ENCODE peak calls at places on chromosomes 7 and 10, in ten cellular contexts. One of them, this sample, is unnamed.

GRCh38 chr7:145168427-145168826 is 332.6 kb upstream of the TPK1 start:
- DNase-seq in body of pancreas: no peak
- DNase-seq in PC-3: no peak
- DNase-seq in iPS DF 6.9: no peak
- DNase-seq in adrenal gland: no peak
- DNase-seq in IMR-90: no peak
- DNase-seq in tibial artery: no peak
- DNase-seq in OCI-LY7: no peak
- DNase-seq in heart right ventricle: no peak
- DNase-seq in astrocyte: no peak
- DNase-seq in this sample: no peak

GRCh38 chr7:75869776-75870379 is 9.0 kb upstream of the RHBDD2 start:
- DNase-seq in body of pancreas: no peak
- DNase-seq in PC-3: peak; percentile 60
- DNase-seq in iPS DF 6.9: no peak
- DNase-seq in adrenal gland: no peak
- DNase-seq in IMR-90: no peak
- DNase-seq in tibial artery: no peak
- DNase-seq in OCI-LY7: no peak
- DNase-seq in heart right ventricle: no peak
- DNase-seq in astrocyte: peak; percentile 79
- DNase-seq in this sample: no peak

GRCh38 chr10:102627446-102628293 is 16.6 kb upstream of the TRIM8 start:
- DNase-seq in body of pancreas: peak; percentile 50
- DNase-seq in PC-3: peak; percentile 25
- DNase-seq in iPS DF 6.9: no peak
- DNase-seq in adrenal gland: no peak
- DNase-seq in IMR-90: peak; percentile 78
- DNase-seq in tibial artery: no peak
- DNase-seq in OCI-LY7: no peak
- DNase-seq in heart right ventricle: peak; percentile 55
- DNase-seq in astrocyte: peak; percentile 57
- DNase-seq in this sample: no peak

GRCh38 chr7:96182424-96183158 is 139.3 kb downstream of the SLC25A13 start:
- DNase-seq in body of pancreas: no peak
- DNase-seq in PC-3: no peak
- DNase-seq in iPS DF 6.9: no peak
- DNase-seq in adrenal gland: peak; percentile 4
- DNase-seq in IMR-90: no peak
- DNase-seq in tibial artery: no peak
- DNase-seq in OCI-LY7: no peak
- DNase-seq in heart right ventricle: no peak
- DNase-seq in astrocyte: no peak
- DNase-seq in this sample: no peak

GRCh38 chr10:71268247-71268691 is 50.8 kb upstream of the SLC29A3 start:
- DNase-seq in body of pancreas: no peak
- DNase-seq in PC-3: no peak
- DNase-seq in iPS DF 6.9: no peak
- DNase-seq in adrenal gland: peak; percentile 26
- DNase-seq in IMR-90: peak; percentile 63
- DNase-seq in tibial artery: no peak
- DNase-seq in OCI-LY7: no peak
- DNase-seq in heart right ventricle: no peak
- DNase-seq in astrocyte: peak; percentile 39
- DNase-seq in this sample: no peak

GRCh38 chr10:536371-536925 is 153.0 kb downstream of the DIP2C start:
- DNase-seq in body of pancreas: no peak
- DNase-seq in PC-3: no peak
- DNase-seq in iPS DF 6.9: no peak
- DNase-seq in adrenal gland: no peak
- DNase-seq in IMR-90: peak; percentile 71
- DNase-seq in tibial artery: no peak
- DNase-seq in OCI-LY7: no peak
- DNase-seq in heart right ventricle: no peak
- DNase-seq in astrocyte: peak; percentile 64
- DNase-seq in this sample: no peak

GRCh38 chr7:141537906-141538305 is 13.3 kb upstream of the AGK start:
- DNase-seq in body of pancreas: no peak
- DNase-seq in PC-3: peak; percentile 37
- DNase-seq in iPS DF 6.9: no peak
- DNase-seq in adrenal gland: no peak
- DNase-seq in IMR-90: no peak
- DNase-seq in tibial artery: no peak
- DNase-seq in OCI-LY7: no peak
- DNase-seq in heart right ventricle: no peak
- DNase-seq in astrocyte: no peak
- DNase-seq in this sample: no peak

GRCh38 chr10:71920540-71921318 is 43.5 kb upstream of the CHST3 start:
- DNase-seq in body of pancreas: no peak
- DNase-seq in PC-3: peak; percentile 63
- DNase-seq in iPS DF 6.9: no peak
- DNase-seq in adrenal gland: no peak
- DNase-seq in IMR-90: no peak
- DNase-seq in tibial artery: no peak
- DNase-seq in OCI-LY7: no peak
- DNase-seq in heart right ventricle: no peak
- DNase-seq in astrocyte: peak; percentile 11
- DNase-seq in this sample: no peak

GRCh38 chr7:14806886-14807285 is 95.7 kb downstream of the DGKB start:
- DNase-seq in body of pancreas: no peak
- DNase-seq in PC-3: no peak
- DNase-seq in iPS DF 6.9: no peak
- DNase-seq in adrenal gland: no peak
- DNase-seq in IMR-90: peak; percentile 3
- DNase-seq in tibial artery: no peak
- DNase-seq in OCI-LY7: no peak
- DNase-seq in heart right ventricle: no peak
- DNase-seq in astrocyte: peak; percentile 29
- DNase-seq in this sample: no peak

GRCh38 chr10:71696635-71697326 is 22.8 kb downstream of the C10orf105 start:
- DNase-seq in body of pancreas: peak; percentile 66
- DNase-seq in PC-3: peak; percentile 47
- DNase-seq in iPS DF 6.9: peak; percentile 55
- DNase-seq in adrenal gland: peak; percentile 73
- DNase-seq in IMR-90: no peak
- DNase-seq in tibial artery: peak; percentile 48
- DNase-seq in OCI-LY7: peak; percentile 77
- DNase-seq in heart right ventricle: peak; percentile 78
- DNase-seq in astrocyte: no peak
- DNase-seq in this sample: no peak

GRCh38 chr7:55774327-55775050 is 88.1 kb downstream of the SEPTIN14 start:
- DNase-seq in body of pancreas: peak; percentile 49
- DNase-seq in PC-3: peak; percentile 13
- DNase-seq in iPS DF 6.9: no peak
- DNase-seq in adrenal gland: no peak
- DNase-seq in IMR-90: no peak
- DNase-seq in tibial artery: no peak
- DNase-seq in OCI-LY7: no peak
- DNase-seq in heart right ventricle: no peak
- DNase-seq in astrocyte: peak; percentile 1
- DNase-seq in this sample: no peak

GRCh38 chr10:102776779-102777417 is 33.1 kb downstream of the WBP1L start:
- DNase-seq in body of pancreas: peak; percentile 90
- DNase-seq in PC-3: no peak
- DNase-seq in iPS DF 6.9: no peak
- DNase-seq in adrenal gland: peak; percentile 95
- DNase-seq in IMR-90: peak; percentile 98
- DNase-seq in tibial artery: peak; percentile 89
- DNase-seq in OCI-LY7: no peak
- DNase-seq in heart right ventricle: peak; percentile 64
- DNase-seq in astrocyte: peak; percentile 99
- DNase-seq in this sample: peak; percentile 76

GRCh38 chr10:113034008-113034407 is 84.0 kb downstream of the TCF7L2 start:
- DNase-seq in body of pancreas: no peak
- DNase-seq in PC-3: no peak
- DNase-seq in iPS DF 6.9: no peak
- DNase-seq in adrenal gland: no peak
- DNase-seq in IMR-90: no peak
- DNase-seq in tibial artery: no peak
- DNase-seq in OCI-LY7: no peak
- DNase-seq in heart right ventricle: no peak
- DNase-seq in astrocyte: no peak
- DNase-seq in this sample: no peak

GRCh38 chr10:97640868-97641811 is 669 bp downstream of the PI4K2A start:
- DNase-seq in body of pancreas: peak; percentile 26
- DNase-seq in PC-3: no peak
- DNase-seq in iPS DF 6.9: no peak
- DNase-seq in adrenal gland: peak; percentile 51
- DNase-seq in IMR-90: peak; percentile 77
- DNase-seq in tibial artery: peak; percentile 41
- DNase-seq in OCI-LY7: peak; percentile 47
- DNase-seq in heart right ventricle: peak; percentile 24
- DNase-seq in astrocyte: peak; percentile 22
- DNase-seq in this sample: no peak

GRCh38 chr7:91293136-91293535 is 28.9 kb downstream of the FZD1 start:
- DNase-seq in body of pancreas: no peak
- DNase-seq in PC-3: no peak
- DNase-seq in iPS DF 6.9: no peak
- DNase-seq in adrenal gland: no peak
- DNase-seq in IMR-90: no peak
- DNase-seq in tibial artery: no peak
- DNase-seq in OCI-LY7: no peak
- DNase-seq in heart right ventricle: no peak
- DNase-seq in astrocyte: no peak
- DNase-seq in this sample: no peak
- H3K4me1 ChIP-seq in body of pancreas: peaks cover 16% of the 10 kb centered on the region
- H3K4me1 ChIP-seq in PC-3: no peaks in the 10 kb centered on the region
- H3K4me1 ChIP-seq in iPS DF 6.9: no peaks in the 10 kb centered on the region
- H3K4me1 ChIP-seq in adrenal gland: no peaks in the 10 kb centered on the region
- H3K4me1 ChIP-seq in IMR-90: no peaks in the 10 kb centered on the region
- H3K4me1 ChIP-seq in tibial artery: no peaks in the 10 kb centered on the region
- H3K4me1 ChIP-seq in OCI-LY7: no peaks in the 10 kb centered on the region
- H3K4me1 ChIP-seq in heart right ventricle: no peaks in the 10 kb centered on the region
- H3K4me1 ChIP-seq in astrocyte: no peaks in the 10 kb centered on the region
- H3K4me1 ChIP-seq in this sample: no peaks in the 10 kb centered on the region

DNA sequence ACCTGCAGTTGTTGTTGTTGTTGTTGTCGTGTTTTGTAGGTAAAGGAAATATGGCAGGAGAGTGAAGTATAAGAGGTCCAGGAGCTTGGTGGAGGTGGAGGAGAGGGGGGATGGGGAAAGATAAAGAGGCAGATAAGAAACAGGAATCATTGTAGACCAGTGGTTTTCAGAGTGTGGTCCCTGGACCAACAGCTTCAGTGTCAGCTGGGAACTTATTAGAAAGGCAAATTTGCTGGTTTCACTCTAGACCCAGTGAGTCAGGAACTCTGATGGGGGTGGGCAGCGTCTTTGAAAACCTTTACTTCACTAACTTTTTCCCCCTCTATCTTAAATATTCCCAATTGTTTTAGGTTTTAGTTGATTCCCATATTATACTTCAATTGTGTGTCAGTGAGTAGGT is 241.5 kb downstream of the AUTS2 start:
- DNase-seq in body of pancreas: no peak
- DNase-seq in PC-3: no peak
- DNase-seq in iPS DF 6.9: no peak
- DNase-seq in adrenal gland: no peak
- DNase-seq in IMR-90: no peak
- DNase-seq in tibial artery: no peak
- DNase-seq in OCI-LY7: peak; percentile 65
- DNase-seq in heart right ventricle: no peak
- DNase-seq in astrocyte: peak; percentile 10
- DNase-seq in this sample: no peak
- H3K27ac ChIP-seq in body of pancreas: no peak overlapping the region
- H3K27ac ChIP-seq in PC-3: no peak overlapping the region
- H3K27ac ChIP-seq in iPS DF 6.9: no peak overlapping the region
- H3K27ac ChIP-seq in adrenal gland: no peak overlapping the region
- H3K27ac ChIP-seq in IMR-90: no peak overlapping the region
- H3K27ac ChIP-seq in tibial artery: no peak overlapping the region
- H3K27ac ChIP-seq in OCI-LY7: peak overlapping the region; percentile 75
- H3K27ac ChIP-seq in heart right ventricle: no peak overlapping the region
- H3K27ac ChIP-seq in astrocyte: no peak overlapping the region
- H3K27ac ChIP-seq in this sample: no peak overlapping the region

GRCh38 chr10:119211176-119211575 is 3.8 kb downstream of the GRK5 start:
- DNase-seq in body of pancreas: no peak
- DNase-seq in PC-3: peak; percentile 29
- DNase-seq in iPS DF 6.9: no peak
- DNase-seq in adrenal gland: no peak
- DNase-seq in IMR-90: peak; percentile 90
- DNase-seq in tibial artery: no peak
- DNase-seq in OCI-LY7: no peak
- DNase-seq in heart right ventricle: no peak
- DNase-seq in astrocyte: peak; percentile 73
- DNase-seq in this sample: no peak
- H3K9me3 ChIP-seq in body of pancreas: no peaks in the 10 kb centered on the region
- H3K9me3 ChIP-seq in PC-3: no peaks in the 10 kb centered on the region
- H3K9me3 ChIP-seq in iPS DF 6.9: no peaks in the 10 kb centered on the region
- H3K9me3 ChIP-seq in adrenal gland: no peaks in the 10 kb centered on the region
- H3K9me3 ChIP-seq in IMR-90: no peaks in the 10 kb centered on the region
- H3K9me3 ChIP-seq in tibial artery: no peaks in the 10 kb centered on the region
- H3K9me3 ChIP-seq in OCI-LY7: no peaks in the 10 kb centered on the region
- H3K9me3 ChIP-seq in heart right ventricle: no peaks in the 10 kb centered on the region
- H3K9me3 ChIP-seq in astrocyte: no peaks in the 10 kb centered on the region
- H3K9me3 ChIP-seq in this sample: no peaks in the 10 kb centered on the region

GRCh38 chr7:77404635-77405034 is 11.5 kb downstream of the GSAP start:
- DNase-seq in body of pancreas: no peak
- DNase-seq in PC-3: no peak
- DNase-seq in iPS DF 6.9: no peak
- DNase-seq in adrenal gland: no peak
- DNase-seq in IMR-90: no peak
- DNase-seq in tibial artery: no peak
- DNase-seq in OCI-LY7: no peak
- DNase-seq in heart right ventricle: no peak
- DNase-seq in astrocyte: no peak
- DNase-seq in this sample: no peak

GRCh38 chr7:77402818-77403217 is 13.3 kb downstream of the GSAP start:
- DNase-seq in body of pancreas: no peak
- DNase-seq in PC-3: no peak
- DNase-seq in iPS DF 6.9: no peak
- DNase-seq in adrenal gland: no peak
- DNase-seq in IMR-90: no peak
- DNase-seq in tibial artery: no peak
- DNase-seq in OCI-LY7: no peak
- DNase-seq in heart right ventricle: no peak
- DNase-seq in astrocyte: no peak
- DNase-seq in this sample: no peak

GRCh38 chr7:77406421-77406820 is 9.7 kb downstream of the GSAP start:
- DNase-seq in body of pancreas: no peak
- DNase-seq in PC-3: no peak
- DNase-seq in iPS DF 6.9: no peak
- DNase-seq in adrenal gland: no peak
- DNase-seq in IMR-90: no peak
- DNase-seq in tibial artery: no peak
- DNase-seq in OCI-LY7: no peak
- DNase-seq in heart right ventricle: no peak
- DNase-seq in astrocyte: no peak
- DNase-seq in this sample: no peak

GRCh38 chr7:77407906-77408305 is 8.2 kb downstream of the GSAP start:
- DNase-seq in body of pancreas: no peak
- DNase-seq in PC-3: no peak
- DNase-seq in iPS DF 6.9: no peak
- DNase-seq in adrenal gland: no peak
- DNase-seq in IMR-90: no peak
- DNase-seq in tibial artery: no peak
- DNase-seq in OCI-LY7: no peak
- DNase-seq in heart right ventricle: no peak
- DNase-seq in astrocyte: no peak
- DNase-seq in this sample: no peak

DNA sequence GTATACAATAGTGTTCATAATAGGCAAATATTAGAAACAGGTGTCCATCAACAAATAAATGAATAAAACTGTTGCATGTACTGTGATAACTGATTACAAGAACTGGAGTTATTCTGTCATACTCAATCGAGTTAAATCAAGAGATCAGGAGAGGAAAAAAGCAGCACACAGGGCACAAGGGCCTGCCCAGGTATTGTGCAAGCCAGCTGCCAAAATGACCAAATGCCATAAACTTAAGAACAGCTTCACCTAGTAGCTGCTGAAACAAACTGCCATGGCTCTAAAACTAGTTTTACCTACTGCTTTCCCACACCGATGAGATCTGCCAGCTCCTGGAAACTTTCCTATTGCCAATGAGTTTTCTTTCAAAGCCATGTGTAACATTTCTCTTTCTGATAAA is 12.2 kb downstream of the GSAP start:
- DNase-seq in body of pancreas: peak; percentile 35
- DNase-seq in PC-3: no peak
- DNase-seq in iPS DF 6.9: no peak
- DNase-seq in adrenal gland: no peak
- DNase-seq in IMR-90: no peak
- DNase-seq in tibial artery: no peak
- DNase-seq in OCI-LY7: no peak
- DNase-seq in heart right ventricle: no peak
- DNase-seq in astrocyte: no peak
- DNase-seq in this sample: no peak
- H3K4me1 ChIP-seq in body of pancreas: peaks cover 28% of the 10 kb centered on the region
- H3K4me1 ChIP-seq in PC-3: peaks cover 4% of the 10 kb centered on the region
- H3K4me1 ChIP-seq in iPS DF 6.9: no peaks in the 10 kb centered on the region
- H3K4me1 ChIP-seq in adrenal gland: no peaks in the 10 kb centered on the region
- H3K4me1 ChIP-seq in IMR-90: peaks cover 1% of the 10 kb centered on the region
- H3K4me1 ChIP-seq in tibial artery: no peaks in the 10 kb centered on the region
- H3K4me1 ChIP-seq in OCI-LY7: no peaks in the 10 kb centered on the region
- H3K4me1 ChIP-seq in heart right ventricle: no peaks in the 10 kb centered on the region
- H3K4me1 ChIP-seq in astrocyte: peaks cover under 1% of the 10 kb centered on the region
- H3K4me1 ChIP-seq in this sample: no peaks in the 10 kb centered on the region